ENCODE peak calls at places on chromosomes 11 and 22, in five cellular contexts. One of them, this sample, is unnamed.

GRCh38 chr11:45180888-45181594 is 34.6 kb downstream of the PRDM11 start:
- DNase-seq in SK-N-SH: peak; percentile 87
- DNase-seq in HepG2: no peak
- DNase-seq in IMR-90: peak; percentile 41
- DNase-seq in GM12878: no peak
- DNase-seq in this sample: peak; percentile 37

GRCh38 chr11:120104041-120104440 is 33.9 kb downstream of the TRIM29 start:
- DNase-seq in GM12878: no peak
- DNase-seq in HepG2: no peak
- DNase-seq in IMR-90: no peak
- DNase-seq in SK-N-SH: no peak
- DNase-seq in this sample: no peak

GRCh38 chr22:19605508-19606331 is 81.5 kb upstream of the CLDN5 start:
- DNase-seq in IMR-90: no peak
- DNase-seq in GM12878: no peak
- DNase-seq in SK-N-SH: no peak
- DNase-seq in HepG2: no peak
- DNase-seq in this sample: no peak

GRCh38 chr11:121257289-121257688 is 35.3 kb upstream of the SC5D start:
- DNase-seq in GM12878: no peak
- DNase-seq in SK-N-SH: no peak
- DNase-seq in IMR-90: no peak
- DNase-seq in HepG2: no peak
- DNase-seq in this sample: peak; percentile 38

GRCh38 chr11:117932426-117932825 is 3.2 kb upstream of the TMPRSS13 start:
- DNase-seq in GM12878: no peak
- DNase-seq in HepG2: no peak
- DNase-seq in SK-N-SH: no peak
- DNase-seq in IMR-90: no peak
- DNase-seq in this sample: peak; percentile 24

GRCh38 chr11:72239296-72239848 is 4.6 kb downstream of the PHOX2A start:
- DNase-seq in IMR-90: peak; percentile 38
- DNase-seq in GM12878: no peak
- DNase-seq in SK-N-SH: peak; percentile 72
- DNase-seq in HepG2: no peak
- DNase-seq in this sample: no peak

GRCh38 chr11:2516276-2517015 is 71.6 kb downstream of the KCNQ1 start:
- DNase-seq in HepG2: no peak
- DNase-seq in IMR-90: no peak
- DNase-seq in GM12878: no peak
- DNase-seq in SK-N-SH: peak; percentile 9
- DNase-seq in this sample: no peak

GRCh38 chr11:47571895-47572294 is 6.5 kb downstream of the PTPMT1 start:
- DNase-seq in IMR-90: peak; percentile 85
- DNase-seq in HepG2: no peak
- DNase-seq in SK-N-SH: no peak
- DNase-seq in GM12878: no peak
- DNase-seq in this sample: no peak

GRCh38 chr11:36376315-36376887 is 80.3 kb downstream of the PRR5L start:
- DNase-seq in HepG2: no peak
- DNase-seq in SK-N-SH: peak; percentile 49
- DNase-seq in GM12878: no peak
- DNase-seq in IMR-90: peak; percentile 18
- DNase-seq in this sample: no peak

GRCh38 chr11:124581817-124582216 is 12.0 kb downstream of the OR8A1 start:
- DNase-seq in SK-N-SH: no peak
- DNase-seq in IMR-90: no peak
- DNase-seq in GM12878: no peak
- DNase-seq in HepG2: no peak
- DNase-seq in this sample: no peak

GRCh38 chr22:19779685-19780268 is 19.2 kb downstream of the TBX1 start:
- DNase-seq in GM12878: no peak
- DNase-seq in IMR-90: peak; percentile 19
- DNase-seq in SK-N-SH: no peak
- DNase-seq in HepG2: no peak
- DNase-seq in this sample: peak; percentile 56

DNA sequence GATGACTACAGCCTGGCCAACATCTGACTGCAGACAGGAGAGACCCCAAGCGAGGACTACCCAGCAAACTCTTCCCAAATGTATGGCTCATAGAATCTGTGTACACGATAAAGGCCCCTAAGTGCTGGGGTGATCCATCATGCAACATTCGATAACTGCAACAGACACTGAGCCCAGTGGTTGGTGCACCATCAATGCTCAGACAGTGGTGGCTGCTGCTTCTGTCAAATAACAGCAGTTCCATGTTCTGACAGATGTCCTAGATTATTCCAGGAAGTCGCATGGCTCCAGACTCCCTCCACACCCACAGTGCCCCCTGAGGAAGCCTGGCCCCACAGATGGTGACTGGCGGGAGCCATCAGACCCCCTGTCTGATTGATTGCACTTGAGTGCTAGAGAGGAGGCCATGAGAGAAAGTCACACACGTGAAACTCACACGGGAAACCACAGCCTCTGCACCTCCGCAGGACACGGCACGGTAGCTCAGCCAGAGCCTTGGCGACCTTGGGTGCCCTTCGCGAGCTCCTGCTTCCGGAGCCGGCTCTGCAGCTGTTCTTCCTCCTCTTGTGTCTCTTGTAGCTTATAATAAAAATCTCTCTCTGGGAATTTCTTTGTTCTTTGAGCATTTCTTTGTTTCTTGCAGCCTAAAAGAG is 1156.0 kb downstream of the TBC1D22A start:
- DNase-seq in HepG2: no peak
- DNase-seq in IMR-90: no peak
- DNase-seq in SK-N-SH: no peak
- DNase-seq in GM12878: peak; percentile 47
- DNase-seq in this sample: no peak
- TF ChIP-seq RFX5 in HepG2: no peak
- TF ChIP-seq RFX5 in IMR-90: no peak
- TF ChIP-seq RFX5 in SK-N-SH: no peak
- TF ChIP-seq RFX5 in GM12878: no peak
- TF ChIP-seq RFX5 in this sample: no peak

DNA sequence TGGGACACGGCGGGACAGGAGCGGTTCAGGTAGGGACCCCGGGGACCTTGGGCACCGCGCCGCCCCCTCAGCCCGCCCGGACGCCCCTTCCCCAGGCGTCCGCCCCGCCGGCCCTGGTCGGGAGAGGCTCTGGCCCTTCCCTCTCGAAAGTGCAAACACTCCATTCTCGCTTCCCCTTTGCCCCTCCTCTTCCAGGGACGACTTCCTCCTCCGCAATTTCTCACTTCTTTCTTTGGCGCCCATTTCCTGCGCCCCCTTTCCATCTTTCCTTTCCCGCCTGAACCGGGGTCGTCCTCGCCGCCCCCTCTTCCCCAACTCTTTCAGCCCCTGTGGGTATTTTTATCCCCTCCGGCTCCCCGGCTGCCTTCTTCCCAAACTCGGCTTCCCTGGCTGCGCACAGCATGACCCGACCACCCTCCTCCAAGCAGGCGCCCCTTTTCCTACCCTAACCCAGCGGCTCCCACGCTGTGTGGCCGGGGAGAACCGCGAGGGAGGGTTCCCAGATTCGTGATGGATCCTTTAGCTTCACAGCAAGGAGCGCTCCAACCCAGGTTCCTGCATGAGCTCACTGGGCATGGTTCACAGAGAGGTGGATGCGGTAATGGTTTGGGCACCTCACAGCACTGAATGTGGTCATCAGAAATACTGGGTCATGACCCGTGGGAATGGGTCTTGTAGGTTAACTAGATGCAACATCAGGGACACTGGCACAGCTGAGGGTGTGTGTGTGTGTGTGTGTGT is 689 bp downstream of the RAB39A start:
- DNase-seq in HepG2: no peak
- DNase-seq in IMR-90: no peak
- DNase-seq in SK-N-SH: peak; percentile 45
- DNase-seq in GM12878: no peak
- DNase-seq in this sample: no peak
- H3K9ac ChIP-seq in HepG2: no peak overlapping the region
- H3K9ac ChIP-seq in IMR-90: no peak overlapping the region
- H3K9ac ChIP-seq in SK-N-SH: no peak overlapping the region
- H3K9ac ChIP-seq in GM12878: peak overlapping the region; percentile 75
- H3K9ac ChIP-seq in this sample: no peak overlapping the region

GRCh38 chr11:96019810-96020747 is 96.2 kb upstream of the MTMR2 start:
- DNase-seq in SK-N-SH: no peak
- DNase-seq in HepG2: no peak
- DNase-seq in IMR-90: no peak
- DNase-seq in GM12878: no peak
- DNase-seq in this sample: no peak
- TF ChIP-seq RFX5 in SK-N-SH: no peak
- TF ChIP-seq RFX5 in HepG2: no peak
- TF ChIP-seq RFX5 in IMR-90: no peak
- TF ChIP-seq RFX5 in GM12878: no peak
- TF ChIP-seq RFX5 in this sample: no peak

DNA sequence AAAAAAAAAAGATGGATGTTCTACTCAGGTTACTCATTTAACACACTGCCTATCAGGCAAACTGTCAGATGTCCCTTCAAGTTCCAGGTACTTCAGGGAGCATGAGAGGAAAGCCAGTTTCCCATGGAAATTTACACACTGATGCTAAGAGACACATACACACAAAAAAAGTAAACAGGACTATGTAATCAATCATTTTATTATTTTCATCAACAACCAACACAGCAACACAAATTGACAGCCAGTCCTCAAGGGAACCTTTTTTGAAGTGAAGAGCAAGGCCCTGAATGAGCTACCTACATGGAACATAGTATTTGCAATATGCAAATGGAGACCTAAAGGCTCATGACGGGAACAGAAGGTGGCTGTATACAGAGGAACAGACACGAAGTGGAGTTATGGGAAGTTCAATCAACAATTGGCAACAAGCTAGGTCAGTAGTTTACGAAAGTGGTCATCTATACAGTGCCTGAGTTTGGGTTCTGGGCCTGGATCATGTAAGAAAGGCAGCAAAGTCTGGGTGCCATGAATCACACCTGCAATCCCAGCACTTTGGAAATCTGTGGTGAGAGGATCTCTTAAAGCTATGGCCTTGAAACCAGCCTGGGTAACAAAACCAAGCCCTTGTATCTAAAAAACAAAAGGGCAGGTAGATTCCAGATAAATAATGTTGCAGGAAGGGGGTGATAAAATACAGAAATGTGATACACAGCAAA is 12.6 kb upstream of the WDR74 start:
- DNase-seq in SK-N-SH: no peak
- DNase-seq in HepG2: peak; percentile 50
- DNase-seq in IMR-90: no peak
- DNase-seq in GM12878: no peak
- DNase-seq in this sample: peak; percentile 34
- H3K9ac ChIP-seq in SK-N-SH: no peak overlapping the region
- H3K9ac ChIP-seq in HepG2: no peak overlapping the region
- H3K9ac ChIP-seq in IMR-90: no peak overlapping the region
- H3K9ac ChIP-seq in GM12878: peak overlapping the region; percentile 55
- H3K9ac ChIP-seq in this sample: peak overlapping the region; percentile 96

DNA sequence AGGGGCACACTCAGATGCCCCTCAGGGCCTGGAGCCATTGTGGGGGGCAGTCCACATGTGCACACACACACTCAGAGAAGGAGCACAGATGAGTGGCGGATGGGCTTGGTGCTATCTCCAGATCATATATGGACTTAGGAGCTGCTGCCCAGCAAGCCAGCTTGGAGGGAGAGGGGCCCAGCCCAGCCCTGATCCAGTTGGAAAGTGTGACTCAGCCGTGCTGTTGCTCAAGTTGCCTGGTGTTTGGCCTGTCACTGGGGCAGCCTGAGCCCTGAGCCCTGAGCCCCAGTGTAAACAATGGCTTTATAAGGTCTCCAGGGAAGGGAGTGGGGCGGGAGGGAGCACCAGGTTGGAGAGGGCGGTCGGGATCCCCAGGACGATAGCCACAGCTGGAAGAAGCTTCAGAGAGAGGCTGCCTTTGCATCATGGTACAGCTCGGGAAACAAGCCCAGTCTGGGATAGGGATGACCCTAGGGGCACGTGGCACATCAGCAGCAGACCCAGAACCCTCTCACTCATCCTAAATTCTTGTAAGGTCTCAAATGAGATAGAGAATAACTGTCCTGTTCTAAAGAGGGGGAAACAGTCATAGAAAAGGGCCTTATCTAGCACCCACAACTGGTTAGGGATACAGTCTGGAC is 4.8 kb downstream of the SELENOM start:
- DNase-seq in GM12878: no peak
- DNase-seq in HepG2: peak; percentile 84
- DNase-seq in IMR-90: peak; percentile 98
- DNase-seq in SK-N-SH: no peak
- DNase-seq in this sample: no peak
- TF ChIP-seq RFX5 in GM12878: no peak
- TF ChIP-seq RFX5 in HepG2: no peak
- TF ChIP-seq RFX5 in IMR-90: no peak
- TF ChIP-seq RFX5 in SK-N-SH: no peak
- TF ChIP-seq RFX5 in this sample: no peak

DNA sequence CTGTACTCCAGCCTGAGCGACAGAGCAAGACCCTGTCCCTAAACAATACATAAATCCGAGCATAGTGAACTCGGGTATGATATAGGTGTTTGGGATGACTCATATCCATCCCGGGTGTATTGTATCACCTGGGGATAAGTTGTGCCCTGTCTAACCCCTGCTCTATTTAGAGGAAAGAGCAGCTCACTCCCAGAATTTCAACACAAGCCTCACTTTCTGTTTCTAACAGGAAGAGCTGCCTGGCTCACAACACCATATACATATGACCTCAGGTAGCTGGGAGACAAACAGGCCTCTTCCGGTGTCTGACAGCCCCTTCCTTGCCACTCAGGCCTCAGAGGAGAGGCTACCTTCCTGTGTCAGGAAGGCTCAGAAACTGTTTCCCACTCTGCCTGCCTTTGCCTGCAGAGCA is 9.9 kb upstream of the MICALL1 start:
- DNase-seq in IMR-90: peak; percentile 33
- DNase-seq in SK-N-SH: no peak
- DNase-seq in GM12878: peak; percentile 60
- DNase-seq in HepG2: peak; percentile 90
- DNase-seq in this sample: no peak
- H3K9ac ChIP-seq in IMR-90: no peak overlapping the region
- H3K9ac ChIP-seq in SK-N-SH: no peak overlapping the region
- H3K9ac ChIP-seq in GM12878: peak overlapping the region; percentile 59
- H3K9ac ChIP-seq in HepG2: peak overlapping the region; percentile 57
- H3K9ac ChIP-seq in this sample: peak overlapping the region; percentile 55

This sample was measured in K562.